ENCODE peak calls at places on chromosomes 4 and X, in nine cellular contexts. X, F, N, H, S, K, U, O and C are unnamed samples.

GRCh38 chr4:132065940-132066495 is 1083.1 kb upstream of the PCDH10 start:
- DNase-seq in X (peak; percentile 39), F (no peak), N (no peak), H (no peak), S (no peak), K (no peak), U (no peak), O (peak; percentile 4), C (no peak)

GRCh38 chr4:96145671-96146070 is 305.8 kb downstream of the PDHA2 start:
- DNase-seq in X (peak; percentile 9), F (no peak), N (no peak), H (peak; percentile 28), S (no peak), K (no peak), U (no peak), O (no peak), C (no peak)

GRCh38 chrX:56232221-56233082 is at the start of gene KLF8:
- DNase-seq in X (peak; percentile 2), F (no peak), N (no peak), H (peak; percentile 8), S (peak; percentile 72), K (no peak), U (no peak), O (no peak), C (no peak)

GRCh38 chr4:158051401-158052235 is 121.2 kb downstream of the GASK1B start:
- DNase-seq in X (peak; percentile 94), F (no peak), N (no peak), H (peak; percentile 98), S (no peak), K (no peak), U (no peak), O (peak; percentile 63), C (peak; percentile 84)

GRCh38 chr4:76226418-76226817 is 12.8 kb upstream of the SCARB2 start:
- DNase-seq in X (no peak), F (no peak), N (no peak), H (no peak), S (no peak), K (no peak), U (peak; percentile 61), O (no peak), C (no peak)

GRCh38 chr4:24763631-24764302 is 31.6 kb upstream of the SOD3 start:
- DNase-seq in X (peak; percentile 42), F (no peak), N (no peak), H (peak; percentile 45), S (no peak), K (no peak), U (no peak), O (peak; percentile 33), C (no peak)

GRCh38 chr4:86846921-86847320 is 2.3 kb downstream of the SLC10A6 start:
- DNase-seq in X (peak; percentile 44), F (no peak), N (no peak), H (no peak), S (no peak), K (no peak), U (no peak), O (no peak), C (no peak)

GRCh38 chrX:40170830-40171512 is 73.2 kb upstream of the BCOR start:
- DNase-seq in X (no peak), F (peak; percentile 55), N (no peak), H (no peak), S (peak; percentile 17), K (no peak), U (no peak), O (no peak), C (no peak)

GRCh38 chrX:67544281-67544680 is 460 bp downstream of the AR start:
- DNase-seq in X (peak; percentile 19), F (no peak), N (peak; percentile 11), H (no peak), S (peak; percentile 31), K (no peak), U (peak; percentile 65), O (no peak), C (no peak)

GRCh38 chr4:56723201-56723605 is 42.1 kb upstream of the HOPX start:
- DNase-seq in X (no peak), F (no peak), N (no peak), H (no peak), S (no peak), K (no peak), U (no peak), O (no peak), C (no peak)

GRCh38 chrX:140586951-140587350 is 82.1 kb upstream of the SOX3 start:
- DNase-seq in X (no peak), F (no peak), N (no peak), H (no peak), S (no peak), K (no peak), U (no peak), O (no peak), C (no peak)

DNA sequence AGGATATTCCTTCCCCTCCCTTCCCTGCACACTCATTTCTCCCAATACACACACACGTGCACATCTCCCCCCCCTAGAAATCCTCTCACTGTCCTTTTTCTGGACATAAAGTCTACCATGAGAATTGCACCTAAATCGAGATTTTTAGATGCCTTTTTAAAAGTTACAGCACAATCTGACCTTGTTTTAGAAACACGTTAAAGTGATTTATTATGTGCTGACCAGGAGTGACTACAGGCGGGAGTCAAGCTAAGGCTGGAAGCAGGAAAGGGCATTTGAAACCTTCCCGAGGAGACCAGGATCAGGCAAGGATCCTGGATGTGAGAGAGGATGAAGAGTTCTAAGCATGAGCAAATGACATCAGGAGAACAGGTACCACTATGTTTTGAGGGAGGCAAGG is 340.4 kb downstream of the RAB28 start:
- DNase-seq in X (peak; percentile 39), F (no peak), N (no peak), H (no peak), S (no peak), K (no peak), U (no peak), O (no peak), C (no peak)
- H3K4me3 ChIP-seq in X (no peak overlapping the region), F (no peak overlapping the region), N (no peak overlapping the region), H (no peak overlapping the region), S (no peak overlapping the region), K (no peak overlapping the region), U (no peak overlapping the region), O (no peak overlapping the region), C (no peak overlapping the region)

GRCh38 chrX:41333744-41333993 is 293 bp upstream of the DDX3X start:
- DNase-seq in X (peak; percentile 92), F (no peak), N (no peak), H (peak; percentile 88), S (peak; percentile 72), K (no peak), U (no peak), O (peak; percentile 66), C (no peak)

GRCh38 chrX:41335590-41336331 is 1.8 kb downstream of the DDX3X start:
- DNase-seq in X (peak; percentile 50), F (no peak), N (no peak), H (no peak), S (no peak), K (no peak), U (no peak), O (no peak), C (no peak)

GRCh38 chrX:41334866-41335589 is 1.1 kb downstream of the DDX3X start:
- DNase-seq in X (peak; percentile 59), F (no peak), N (peak; percentile 68), H (peak; percentile 73), S (peak; percentile 43), K (peak; percentile 92), U (peak; percentile 81), O (no peak), C (no peak)

GRCh38 chrX:41332988-41333743 is 796 bp upstream of the DDX3X start:
- DNase-seq in X (peak; percentile 88), F (peak; percentile 93), N (peak; percentile 94), H (peak; percentile 87), S (peak; percentile 86), K (peak; percentile 97), U (peak; percentile 92), O (no peak), C (no peak)

DNA sequence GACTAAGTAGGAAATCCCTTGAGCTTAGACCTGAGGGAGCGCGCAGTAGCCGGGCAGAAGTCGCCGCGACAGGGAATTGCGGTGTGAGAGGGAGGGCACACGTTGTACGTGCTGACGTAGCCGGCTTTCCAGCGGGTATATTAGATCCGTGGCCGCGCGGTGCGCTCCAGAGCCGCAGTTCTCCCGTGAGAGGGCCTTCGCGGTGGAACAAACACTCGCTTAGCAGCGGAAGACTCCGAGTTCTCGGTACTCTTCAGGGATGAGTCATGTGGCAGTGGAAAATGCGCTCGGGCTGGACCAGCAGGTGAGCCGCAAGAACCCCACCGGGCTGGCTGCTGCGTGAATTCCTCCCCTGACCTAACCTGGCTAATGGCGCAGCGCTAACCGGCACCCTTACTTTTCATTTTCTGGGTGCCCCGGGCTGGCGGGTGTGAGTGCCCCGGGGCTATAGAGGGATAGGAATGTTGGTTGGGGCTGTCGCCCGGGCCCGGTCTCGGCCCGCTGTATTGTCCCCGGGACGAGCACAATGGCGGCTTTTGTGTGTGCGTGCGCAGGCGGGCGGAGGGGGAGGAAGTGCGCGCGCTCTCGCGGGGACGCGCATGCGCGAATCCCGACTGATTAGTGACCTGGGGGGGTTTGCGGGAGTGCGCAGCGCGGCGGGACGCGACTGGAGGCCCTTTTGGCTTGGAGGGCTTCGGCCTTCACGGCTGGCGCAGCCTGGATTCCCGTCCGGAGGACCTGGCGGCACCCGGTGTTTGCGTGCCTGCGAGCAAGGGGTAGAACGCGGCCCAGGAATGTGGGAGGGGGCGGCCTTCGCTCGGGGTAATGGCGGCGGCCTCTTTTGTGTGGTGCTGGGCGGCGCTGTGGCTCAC is at the start of gene DDX3X:
- DNase-seq in X (peak; percentile 90), F (peak; percentile 96), N (peak; percentile 94), H (peak; percentile 87), S (peak; percentile 56), K (peak; percentile 97), U (peak; percentile 95), O (peak; percentile 70), C (no peak)
- TF ChIP-seq CTCF in X (peak; percentile 9), F (peak; percentile 23), N (peak; percentile 31), H (no peak), S (no peak), K (peak; percentile 42), U (peak; percentile 28), O (peak; percentile 12), C (no peak)

DNA sequence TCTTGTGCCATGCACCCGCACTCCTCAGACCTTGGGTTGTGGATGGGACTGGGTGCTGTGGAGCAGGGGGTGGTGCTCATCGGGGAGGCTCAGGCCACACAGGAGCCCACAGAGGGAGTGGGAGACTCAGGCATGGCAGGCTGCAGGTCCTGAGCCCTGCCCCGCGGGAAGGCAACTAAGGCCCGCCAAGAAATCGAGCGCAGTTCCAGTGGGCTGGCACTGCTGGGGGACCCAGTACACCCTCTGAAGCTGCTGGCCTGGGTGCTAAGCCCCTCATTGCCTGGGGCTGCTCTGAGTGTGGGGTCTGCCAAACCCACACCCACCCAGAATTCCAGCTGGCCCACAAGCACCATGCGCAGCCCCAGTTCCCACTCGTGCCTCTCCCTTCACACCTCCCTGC is 450.5 kb upstream of the FGF16 start:
- DNase-seq in X (no peak), F (no peak), N (no peak), H (no peak), S (no peak), K (no peak), U (no peak), O (no peak), C (no peak)
- H3K4me3 ChIP-seq in X (no peak overlapping the region), F (no peak overlapping the region), N (no peak overlapping the region), H (no peak overlapping the region), S (no peak overlapping the region), K (no peak overlapping the region), U (no peak overlapping the region), O (no peak overlapping the region), C (no peak overlapping the region)

DNA sequence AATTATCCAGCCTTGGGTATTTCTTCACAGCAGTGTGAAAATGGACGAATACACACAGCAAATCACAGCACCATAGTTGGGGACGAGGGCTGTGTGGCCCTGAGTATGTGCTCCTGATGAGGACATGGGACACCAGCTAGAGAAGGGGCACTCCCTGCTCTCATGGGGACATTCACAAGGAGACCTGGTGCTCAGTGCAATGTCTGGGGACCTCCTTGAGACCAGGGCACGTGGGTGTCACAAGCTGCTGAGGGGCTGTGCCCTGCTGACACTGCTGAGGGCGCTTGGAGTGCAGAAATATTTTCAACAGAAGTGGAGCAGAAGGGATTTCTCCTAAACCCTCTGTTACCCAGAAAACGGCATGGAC is 65.4 kb downstream of the TRMT44 start:
- DNase-seq in X (no peak), F (no peak), N (no peak), H (no peak), S (no peak), K (peak; percentile 27), U (no peak), O (no peak), C (no peak)
- TF ChIP-seq CTCF in X (no peak), F (no peak), N (no peak), H (no peak), S (no peak), K (no peak), U (no peak), O (no peak), C (no peak)